ENCODE peak calls at places on chromosome 1, in nine cellular contexts. T, G, O, L, Y, W, C, Z and S are unnamed samples.

GRCh38 chr1:51584021-51584420 is 32.9 kb upstream of the OSBPL9 start:
- DNase-seq in T (no peak), G (no peak), O (no peak), L (no peak), Y (no peak), W (no peak), C (no peak), Z (no peak), S (no peak)

GRCh38 chr1:4010284-4010683 is 110.2 kb upstream of the C1orf174 start:
- DNase-seq in T (no peak), G (no peak), O (no peak), L (no peak), Y (no peak), W (no peak), C (no peak), Z (no peak), S (no peak)

GRCh38 chr1:239112092-239112491 is 274.3 kb upstream of the CHRM3 start:
- DNase-seq in T (peak; percentile 57), G (no peak), O (no peak), L (peak; percentile 23), Y (no peak), W (no peak), C (no peak), Z (no peak), S (no peak)

GRCh38 chr1:150362721-150363425 is 1.1 kb upstream of the RPRD2 start:
- DNase-seq in T (peak; percentile 69), G (no peak), O (no peak), L (peak; percentile 39), Y (no peak), W (peak; percentile 10), C (no peak), Z (no peak), S (peak; percentile 13)

GRCh38 chr1:41580021-41580420 is 95.5 kb upstream of the EDN2 start:
- DNase-seq in T (no peak), G (no peak), O (no peak), L (no peak), Y (no peak), W (no peak), C (no peak), Z (no peak), S (no peak)

GRCh38 chr1:35062518-35063196 is 16.5 kb upstream of the ZMYM1 start:
- DNase-seq in T (no peak), G (no peak), O (no peak), L (no peak), Y (no peak), W (no peak), C (no peak), Z (peak; percentile 23), S (no peak)

GRCh38 chr1:15236226-15237145 is 10.5 kb upstream of the FHAD1 start:
- DNase-seq in T (no peak), G (no peak), O (no peak), L (no peak), Y (no peak), W (no peak), C (no peak), Z (no peak), S (no peak)

GRCh38 chr1:50973255-50973654 is 3.2 kb downstream of the CDKN2C start:
- DNase-seq in T (no peak), G (no peak), O (no peak), L (no peak), Y (no peak), W (no peak), C (no peak), Z (no peak), S (no peak)